ENCODE peak calls at places on chromosomes 11 and 22, in eight cellular contexts. P is mesendoderm; L is heart left ventricle; Y is coronary artery; E is body of pancreas; D is CD8-positive, alpha-beta memory T cell; N is epithelial cell of esophagus; G is fibroblast of mammary gland. F is an unnamed sample.

GRCh38 chr11:36558511-36559413 is 9.0 kb upstream of the RAG1 start:
- DNase-seq in E (no peak), Y (no peak), G (no peak), D (no peak), N (no peak), P (no peak), L (no peak), F (peak)

GRCh38 chr22:27420186-27420816 is 381.3 kb downstream of the MN1 start:
- DNase-seq in E (no peak), P (no peak), Y (no peak), N (no peak), G (peak), L (no peak), D (no peak), F (no peak)

GRCh38 chr11:90525962-90526361 is 303.1 kb upstream of the CHORDC1 start:
- DNase-seq in E (no peak), Y (no peak), L (no peak), N (no peak), G (no peak), P (peak), D (no peak), F (no peak)

GRCh38 chr22:22161924-22162851 is 82.4 kb upstream of the VPREB1 start:
- DNase-seq in N (no peak), E (no peak), D (no peak), P (no peak), L (no peak), G (no peak), Y (no peak), F (no peak)

GRCh38 chr11:8354622-8355417 is 91.1 kb upstream of the LMO1 start:
- DNase-seq in P (no peak), L (no peak), N (peak), G (no peak), D (no peak), Y (no peak), E (no peak), F (peak)

GRCh38 chr22:24060375-24060788 is 49.3 kb downstream of the CABIN1 start:
- DNase-seq in D (no peak), E (peak), L (no peak), Y (peak), G (peak), P (no peak), N (peak), F (no peak)

GRCh38 chr22:23163665-23164064 is 16.6 kb upstream of the BCR start:
- DNase-seq in P (no peak), Y (no peak), D (no peak), L (no peak), E (no peak), G (no peak), N (no peak), F (no peak)

GRCh38 chr11:40338739-40339138 is 1120.7 kb downstream of the LRRC4C start:
- DNase-seq in Y (no peak), L (no peak), D (no peak), N (peak), E (no peak), P (peak), G (peak), F (no peak)

GRCh38 chr22:41983516-41983915 is 14.3 kb downstream of the SEPTIN3 start:
- DNase-seq in Y (no peak), D (no peak), N (peak), G (peak), L (no peak), E (no peak), P (no peak), F (no peak)

GRCh38 chr11:111541209-111542061 is 915 bp downstream of the LAYN start:
- DNase-seq in N (peak), E (peak), G (peak), L (peak), Y (peak), D (no peak), P (peak), F (no peak)

GRCh38 chr11:122697636-122698167 is 42.2 kb downstream of the UBASH3B start:
- DNase-seq in L (no peak), N (peak), P (no peak), Y (no peak), E (peak), G (peak), D (no peak), F (peak)

GRCh38 chr22:37160037-37160436 is 10.3 kb upstream of the IL2RB start:
- DNase-seq in D (no peak), Y (no peak), N (no peak), E (no peak), G (no peak), P (peak), L (no peak), F (no peak)

GRCh38 chr11:91158901-91159537 is 936.2 kb upstream of the CHORDC1 start:
- DNase-seq in P (no peak), G (peak), L (no peak), D (no peak), Y (no peak), N (peak), E (no peak), F (no peak)

GRCh38 chr11:115501895-115502589 is 2.2 kb downstream of the CADM1 start:
- DNase-seq in N (no peak), L (no peak), D (no peak), Y (no peak), P (peak), G (no peak), E (no peak), F (no peak)

GRCh38 chr11:115502636-115503082 is 1.6 kb downstream of the CADM1 start:
- DNase-seq in Y (no peak), D (no peak), E (no peak), N (no peak), L (no peak), G (no peak), P (no peak), F (no peak)

GRCh38 chr11:115504279-115505158 is at the start of gene CADM1:
- DNase-seq in P (peak), E (peak), G (peak), D (peak), Y (peak), N (peak), L (peak), F (peak)

GRCh38 chr11:115503886-115504278 is 333 bp downstream of the CADM1 start:
- DNase-seq in N (no peak), L (peak), G (no peak), Y (no peak), E (no peak), D (no peak), P (no peak), F (peak)

DNA sequence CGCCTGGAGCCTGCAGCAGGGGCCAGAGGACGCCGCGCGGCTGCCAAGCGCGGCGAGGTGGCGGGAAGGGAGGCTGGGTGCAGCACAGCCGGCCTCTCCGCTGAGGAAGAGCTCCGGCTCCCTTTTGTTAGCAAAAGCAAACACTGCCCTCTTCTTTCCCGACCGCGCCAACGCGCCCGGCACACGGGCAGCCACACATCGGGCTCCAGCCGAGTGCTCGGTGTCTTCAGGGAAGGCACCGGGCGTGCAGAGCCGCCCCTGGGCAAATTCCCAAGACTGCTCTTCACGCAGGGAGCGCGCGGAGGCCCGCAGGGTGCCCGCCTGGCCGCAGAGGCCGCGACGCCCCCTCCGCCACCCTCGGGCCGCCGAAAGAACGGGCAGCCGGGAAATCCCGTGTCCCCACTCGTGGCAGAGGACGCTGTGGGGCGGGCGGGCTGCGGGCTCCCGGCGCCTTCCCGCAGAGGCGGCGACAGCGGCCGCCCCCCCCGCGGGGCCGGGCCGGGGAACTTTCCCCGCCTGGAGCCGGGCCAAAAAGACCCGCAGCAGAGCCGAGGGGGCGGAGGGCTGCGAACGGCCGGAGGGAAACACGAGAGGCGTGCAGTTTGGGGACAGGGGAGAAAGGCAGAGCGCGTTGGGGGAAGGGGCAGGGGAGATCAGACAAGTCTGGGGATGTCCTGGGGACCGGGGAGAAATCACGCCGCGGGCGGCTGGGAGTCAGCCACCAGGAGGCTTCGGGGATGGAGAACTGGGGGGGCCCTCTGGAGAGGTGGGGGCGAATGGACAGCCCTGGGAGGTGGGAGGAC is 931 bp downstream of the CADM1 start:
- DNase-seq in G (no peak), D (peak), P (peak), E (peak), L (peak), N (peak), Y (no peak), F (no peak)
- H3K4me3 ChIP-seq in G (no peak), D (peak), P (peak), E (peak), L (peak), N (peak), Y (peak), F (peak)

GRCh38 chr11:126352934-126353801 is 2.3 kb upstream of the ST3GAL4 start:
- DNase-seq in E (no peak), L (no peak), G (peak), D (no peak), N (peak), Y (no peak), P (peak), F (peak)
- H3K4me3 ChIP-seq in E (no peak), L (no peak), G (no peak), D (no peak), N (no peak), Y (no peak), P (no peak), F (peak)

DNA sequence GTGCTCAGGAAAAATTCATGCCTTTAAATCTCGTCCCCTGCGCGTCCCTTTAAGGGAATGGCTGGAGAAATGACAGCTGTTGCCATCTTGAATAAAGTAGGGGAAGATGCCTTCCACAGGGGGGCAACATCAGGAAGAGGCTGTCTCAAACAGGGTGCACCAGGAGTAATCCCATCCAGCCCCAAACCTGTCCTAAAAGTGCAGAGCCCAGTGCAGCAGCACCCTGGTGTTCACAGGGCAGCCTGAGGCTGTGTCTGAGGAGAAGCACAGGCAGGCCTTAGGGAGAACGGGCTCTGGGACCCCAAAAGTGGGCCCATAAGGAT is 10.8 kb upstream of the C11orf96 start:
- DNase-seq in D (no peak), G (no peak), E (no peak), Y (peak), N (no peak), L (no peak), P (no peak), F (no peak)
- H3K4me3 ChIP-seq in D (no peak), G (no peak), E (no peak), Y (no peak), N (no peak), L (no peak), P (no peak), F (no peak)

GRCh38 chr11:64028398-64029115 is 7.2 kb upstream of the FLRT1 start:
- DNase-seq in P (peak), L (no peak), D (no peak), Y (no peak), E (peak), N (no peak), G (no peak), F (peak)
- H3K4me3 ChIP-seq in P (no peak), L (peak), D (no peak), Y (peak), E (no peak), N (no peak), G (no peak), F (no peak)

GRCh38 chr22:26168934-26169311 is 339 bp upstream of the SEZ6L start:
- DNase-seq in N (no peak), E (no peak), D (no peak), Y (no peak), L (no peak), G (no peak), P (peak), F (no peak)
- H3K4me3 ChIP-seq in N (no peak), E (no peak), D (no peak), Y (peak), L (peak), G (no peak), P (peak), F (no peak)

F was measured in Jurkat, Clone E6-1.